ENCODE peak calls at places on chromosomes 12 and 14, in eight cellular contexts. T is body of pancreas, O is AG04450, C is mammary epithelial cell, M is IMR-90, H is Calu3, X is nephron progenitor cell, R is left ventricle myocardium inferior. P is an unnamed sample.

GRCh38 chr14:75476274-75476995 is 45.8 kb upstream of the BATF start:
- DNase-seq in R (no peak), O (no peak), C (no peak), M (peak; percentile 29), H (no peak), T (peak; percentile 22), X (no peak), P (no peak)

GRCh38 chr12:128019996-128020544 is 246.9 kb upstream of the TMEM132C start:
- DNase-seq in T (no peak), C (no peak), O (no peak), R (no peak), X (no peak), H (no peak), M (no peak), P (no peak)

GRCh38 chr12:18502422-18502821 is 235.4 kb downstream of the PLCZ1 start:
- DNase-seq in H (no peak), T (no peak), C (no peak), M (no peak), X (no peak), O (no peak), R (no peak), P (no peak)

GRCh38 chr12:19978193-19978592 is 390.1 kb upstream of the PDE3A start:
- DNase-seq in O (peak; percentile 84), M (peak; percentile 97), C (peak; percentile 1), R (no peak), T (no peak), H (no peak), X (no peak), P (no peak)

GRCh38 chr12:57825451-57825850 is 6.9 kb upstream of the AVIL start:
- DNase-seq in H (no peak), M (no peak), X (no peak), C (no peak), O (no peak), R (no peak), T (no peak), P (no peak)

GRCh38 chr14:102903248-102903888 is 19.1 kb upstream of the AMN start:
- DNase-seq in X (no peak), M (no peak), R (no peak), H (no peak), T (no peak), C (no peak), O (no peak), P (no peak)

GRCh38 chr12:98154850-98155249 is 360.5 kb upstream of the TMPO start:
- DNase-seq in X (peak; percentile 49), M (no peak), O (no peak), T (peak; percentile 25), C (peak; percentile 2), R (no peak), H (peak; percentile 61), P (peak; percentile 43)

GRCh38 chr12:25323774-25324086 is 73.0 kb upstream of the KRAS start:
- DNase-seq in R (no peak), H (no peak), O (no peak), T (no peak), X (no peak), M (no peak), C (no peak), P (no peak)

GRCh38 chr12:27555928-27556778 is 32.1 kb downstream of the PPFIBP1 start:
- DNase-seq in X (no peak), R (no peak), M (no peak), T (no peak), C (peak; percentile 63), O (no peak), H (no peak), P (no peak)

GRCh38 chr14:47919994-47920393 is 244.6 kb upstream of the MDGA2 start:
- DNase-seq in O (no peak), T (peak; percentile 6), H (no peak), M (no peak), X (peak; percentile 7), R (no peak), C (no peak), P (no peak)

GRCh38 chr14:33996450-33996849 is 45.6 kb upstream of the EGLN3 start:
- DNase-seq in H (no peak), T (no peak), O (no peak), R (no peak), C (no peak), M (no peak), X (no peak), P (no peak)

GRCh38 chr12:32217354-32218310 is 111.0 kb downstream of the BICD1 start:
- DNase-seq in C (peak; percentile 83), R (no peak), H (no peak), X (no peak), T (no peak), M (peak; percentile 85), O (peak; percentile 32), P (no peak)

GRCh38 chr14:72434856-72435255 is 459.0 kb downstream of the DPF3 start:
- DNase-seq in O (no peak), H (no peak), T (no peak), M (no peak), X (no peak), R (no peak), C (no peak), P (no peak)

GRCh38 chr12:65302891-65303290 is 24.4 kb downstream of the MSRB3 start:
- DNase-seq in C (no peak), H (no peak), X (no peak), R (no peak), T (no peak), O (no peak), M (no peak), P (no peak)

GRCh38 chr14:32480337-32480736 is 151.2 kb downstream of the AKAP6 start:
- DNase-seq in R (no peak), T (no peak), H (no peak), O (no peak), C (no peak), X (no peak), M (peak; percentile 70), P (no peak)

GRCh38 chr12:53097564-53098353 is at the start of gene IGFBP6:
- DNase-seq in C (peak; percentile 55), X (peak; percentile 81), M (peak; percentile 34), O (no peak), R (peak; percentile 78), T (peak; percentile 62), H (peak; percentile 56), P (peak; percentile 53)

GRCh38 chr12:110693731-110694130 is 4.8 kb upstream of the HVCN1 start:
- DNase-seq in R (peak; percentile 37), H (no peak), T (no peak), C (no peak), M (no peak), X (no peak), O (no peak), P (no peak)

GRCh38 chr14:87233266-87233665 is 759.7 kb downstream of the GALC start:
- DNase-seq in H (no peak), R (no peak), C (peak; percentile 46), T (no peak), O (no peak), X (no peak), M (no peak), P (no peak)

DNA sequence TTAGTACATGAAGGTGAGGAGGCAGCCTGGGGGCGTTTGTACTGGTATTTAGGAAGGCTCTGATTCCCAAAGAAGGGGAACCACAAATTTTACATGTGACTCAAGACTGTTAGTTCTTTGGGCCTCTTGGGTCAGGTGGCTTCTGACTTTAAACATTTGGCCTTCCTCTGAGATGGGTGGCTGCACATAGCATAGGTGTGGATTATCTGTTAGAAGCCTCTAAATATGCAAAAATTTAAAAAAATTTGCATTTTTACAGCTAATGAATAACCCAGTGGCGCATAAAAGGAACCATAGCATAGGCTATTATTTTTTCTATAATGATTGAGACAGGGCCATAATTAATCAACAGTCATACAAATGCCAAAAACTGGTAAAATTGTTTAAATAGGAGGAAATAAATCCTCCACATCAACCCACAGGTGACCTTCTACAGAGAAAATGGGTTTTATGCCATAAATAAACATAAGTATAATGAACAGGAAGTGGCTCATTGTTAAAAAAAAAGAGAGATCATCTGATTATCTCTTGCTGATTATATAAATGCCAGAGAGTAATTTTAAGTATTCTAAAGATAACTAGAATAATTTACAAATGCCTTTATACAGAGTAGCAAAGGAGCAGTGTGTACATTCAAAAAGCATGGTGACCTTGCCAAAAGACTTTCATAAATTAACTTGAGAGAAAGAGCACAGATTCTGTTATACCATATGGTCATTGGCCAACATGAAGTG is 284.2 kb upstream of the ATP2B1 start:
- DNase-seq in X (no peak), C (no peak), M (no peak), O (no peak), H (no peak), R (no peak), T (no peak), P (no peak)
- TF ChIP-seq CTCF in X (no peak), C (no peak), M (no peak), O (no peak), H (no peak), R (no peak), T (no peak), P (no peak)

DNA sequence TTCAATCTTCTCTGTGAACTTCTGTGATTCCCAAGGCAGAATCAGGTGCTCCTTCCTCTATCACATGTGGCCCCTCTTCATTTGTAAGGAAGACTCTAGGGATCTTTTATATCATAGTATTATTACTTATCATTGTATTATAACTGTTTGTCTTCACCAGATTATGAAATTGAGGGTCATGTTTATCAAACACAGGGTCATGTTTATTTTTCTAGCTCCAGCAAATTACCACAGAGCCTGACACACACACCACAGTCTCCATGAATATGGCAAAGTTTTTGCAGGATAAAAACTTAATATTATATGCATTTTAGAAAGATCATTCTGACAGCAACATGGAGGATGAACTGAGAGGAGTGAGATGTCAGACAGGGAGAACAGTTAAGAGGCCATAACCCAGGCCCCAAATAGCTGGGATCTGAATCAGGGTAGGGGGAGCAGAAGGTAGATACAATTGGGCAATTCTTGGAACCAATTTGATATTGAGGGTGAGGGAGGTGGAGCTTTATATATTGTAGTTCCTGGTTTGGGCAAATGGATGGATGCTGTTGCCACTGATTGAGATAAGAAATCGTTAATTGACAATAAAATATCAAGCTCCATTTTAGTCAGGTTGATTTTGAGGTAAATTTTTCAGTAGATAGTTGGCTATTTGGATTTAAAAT is 130.7 kb downstream of the DHRS2 start:
- DNase-seq in R (no peak), M (no peak), T (no peak), X (no peak), C (no peak), O (no peak), H (no peak), P (no peak)
- TF ChIP-seq CTCF in R (no peak), M (no peak), T (no peak), X (no peak), C (no peak), O (no peak), H (no peak), P (no peak)

GRCh38 chr12:56256326-56256960 is 1.7 kb downstream of the ANKRD52 start:
- DNase-seq in X (peak; percentile 21), M (peak; percentile 46), O (no peak), T (no peak), R (no peak), C (no peak), H (no peak), P (no peak)
- TF ChIP-seq CTCF in X (no peak), M (no peak), O (peak; percentile 22), T (no peak), R (no peak), C (no peak), H (no peak), P (no peak)

DNA sequence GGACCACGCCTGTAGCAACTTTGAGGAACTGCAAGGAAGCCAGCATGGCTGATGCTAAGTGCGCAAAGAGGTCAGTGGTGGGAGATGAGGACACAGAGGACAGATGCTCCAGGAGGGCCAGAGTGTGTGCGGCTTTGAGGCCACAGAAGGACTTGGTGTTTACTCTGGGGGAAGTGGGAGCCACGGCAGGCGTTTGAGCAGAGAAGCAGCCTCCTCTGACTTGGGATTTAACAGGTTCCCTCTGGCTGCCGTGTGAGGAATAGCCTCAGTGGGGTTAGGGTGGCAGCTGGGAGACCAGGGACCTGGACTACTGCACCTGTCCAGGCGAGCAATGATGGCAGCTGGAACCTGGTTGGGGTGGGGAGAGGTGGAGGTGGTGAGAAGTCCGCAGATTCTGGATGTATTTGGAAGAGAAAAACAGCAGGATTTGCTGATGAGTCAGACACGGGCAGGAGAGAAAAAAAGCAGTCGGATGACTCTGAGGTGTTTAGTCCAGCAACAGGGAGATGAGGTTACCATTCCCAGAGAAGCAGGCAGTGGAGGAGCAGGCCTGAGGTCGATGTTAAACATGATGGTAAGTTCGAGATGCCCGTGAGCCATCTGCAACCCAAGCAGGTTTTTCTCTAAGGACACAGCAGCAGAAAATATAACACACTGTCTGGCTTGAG is 143.5 kb downstream of the SCARB1 start:
- DNase-seq in X (no peak), H (no peak), M (peak; percentile 82), C (peak; percentile 77), O (no peak), R (no peak), T (no peak), P (no peak)
- TF ChIP-seq CTCF in X (no peak), H (peak; percentile 18), M (peak; percentile 22), C (peak; percentile 40), O (peak; percentile 43), R (peak; percentile 43), T (no peak), P (no peak)